ENCODE peak calls at places on chromosomes 6 and 20, in seven cellular contexts. V is MCF 10A, Z is coronary artery, C is Calu3, L is GM12865, K is endodermal cell, Q is HFFc6. P is an unnamed sample.

GRCh38 chr20:63846128-63846771 is 15.0 kb upstream of the ABHD16B start:
- DNase-seq in Z (no peak), V (peak), Q (peak), C (no peak), K (peak), L (no peak), P (no peak)

GRCh38 chr20:63895886-63896135 is 885 bp downstream of the DNAJC5 start:
- DNase-seq in V (peak), K (no peak), L (no peak), Q (no peak), Z (no peak), C (no peak), P (peak)

GRCh38 chr6:47146426-47147174 is 104.5 kb upstream of the ADGRF1 start:
- DNase-seq in V (peak), Z (no peak), Q (peak), C (no peak), K (peak), L (no peak), P (peak)

GRCh38 chr6:71386215-71386614 is 97.6 kb downstream of the OGFRL1 start:
- DNase-seq in Z (no peak), L (no peak), Q (no peak), V (no peak), C (no peak), K (no peak), P (peak)

GRCh38 chr6:168939771-168940170 is 313.9 kb downstream of the THBS2 start:
- DNase-seq in C (no peak), Q (no peak), L (no peak), Z (no peak), V (no peak), K (no peak), P (no peak)

GRCh38 chr6:157989541-157990289 is 8.1 kb downstream of the SYNJ2 start:
- DNase-seq in C (peak), Z (no peak), Q (peak), L (no peak), K (peak), V (peak), P (peak)

GRCh38 chr6:109465772-109466171 is 10.2 kb upstream of the MICAL1 start:
- DNase-seq in L (no peak), V (no peak), Q (no peak), K (no peak), Z (no peak), C (no peak), P (no peak)

GRCh38 chr20:57703013-57703412 is 6.8 kb downstream of the PMEPA1 start:
- DNase-seq in V (no peak), Q (no peak), Z (no peak), C (no peak), L (no peak), K (no peak), P (no peak)

GRCh38 chr20:10469599-10469998 is 34.5 kb downstream of the SLX4IP start:
- DNase-seq in V (peak), K (peak), Q (peak), Z (peak), L (peak), C (peak), P (peak)

GRCh38 chr6:156778615-156779205 is 1.5 kb downstream of the ARID1B start:
- DNase-seq in V (peak), Z (no peak), C (peak), K (peak), Q (peak), L (peak), P (peak)

GRCh38 chr6:28764014-28764723 is 159.6 kb downstream of the TRIM27 start:
- DNase-seq in C (no peak), K (peak), V (peak), Q (no peak), Z (no peak), L (no peak), P (no peak)

GRCh38 chr6:38177885-38178583 is 358.5 kb downstream of the ZFAND3 start:
- DNase-seq in L (no peak), C (no peak), K (peak), Q (no peak), Z (no peak), V (no peak), P (no peak)
- TF ChIP-seq CTCF in L (no peak), C (no peak), K (no peak), Q (no peak), Z (no peak), V (no peak), P (no peak)

DNA sequence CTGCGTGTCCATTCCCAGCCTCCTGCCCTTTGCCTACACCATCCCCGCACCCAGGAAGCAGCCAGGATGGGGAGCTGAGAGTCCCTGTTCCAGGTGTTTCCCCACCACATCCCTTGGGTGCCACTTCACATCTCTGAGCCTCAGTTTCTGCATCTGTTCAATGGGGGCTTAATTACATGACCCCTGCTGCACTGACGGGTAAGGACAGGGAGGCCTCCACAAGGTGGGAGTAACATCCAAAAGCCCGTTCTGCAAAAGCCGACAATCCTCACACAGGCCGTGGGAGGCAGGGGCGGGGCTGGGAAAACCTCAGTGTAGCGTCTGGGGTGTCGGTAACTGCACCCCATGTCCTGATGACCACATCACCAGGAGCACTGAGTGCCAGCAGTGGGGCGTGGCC is 41.3 kb downstream of the GRM4 start:
- DNase-seq in Z (no peak), V (no peak), K (no peak), L (no peak), Q (no peak), C (no peak), P (no peak)
- TF ChIP-seq CTCF in Z (no peak), V (no peak), K (no peak), L (no peak), Q (no peak), C (no peak), P (no peak)

DNA sequence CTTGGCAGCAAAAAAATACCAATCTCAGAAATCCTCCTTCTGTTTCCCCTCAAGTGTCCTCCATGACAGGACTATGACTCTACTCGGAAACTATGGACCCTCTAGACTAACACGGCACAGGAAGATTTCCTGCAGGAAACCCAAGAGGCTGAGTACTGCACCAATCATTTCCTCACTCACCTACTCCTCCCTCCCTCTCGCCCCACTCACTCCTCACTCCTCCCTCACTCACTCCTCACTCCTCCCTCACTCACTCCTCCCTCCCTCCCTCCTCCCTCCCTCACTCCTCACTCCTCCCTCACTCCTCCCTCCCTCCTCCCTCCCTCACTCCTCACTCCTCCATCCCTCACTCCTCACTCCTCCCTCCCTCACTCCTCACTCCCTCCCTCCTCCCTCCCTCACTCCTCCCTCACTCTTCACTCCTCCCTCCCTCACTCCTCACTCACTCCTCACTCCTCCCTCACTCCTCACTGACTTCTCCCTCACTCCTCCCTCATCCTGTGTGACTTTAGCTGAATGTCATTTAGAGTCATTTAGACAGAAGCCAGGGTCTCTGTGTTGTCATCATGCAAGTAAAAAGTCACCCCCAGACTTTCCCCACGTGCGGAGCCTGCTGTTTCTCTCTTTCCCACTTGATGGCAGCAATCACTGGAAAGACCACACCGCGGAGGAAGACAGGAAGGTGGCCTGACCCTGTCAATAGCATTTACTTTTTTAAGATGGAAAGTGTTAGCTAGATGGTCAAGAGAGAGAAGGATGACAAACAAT is 226.8 kb upstream of the PDE10A start:
- DNase-seq in C (peak), Z (no peak), Q (no peak), V (peak), K (peak), L (peak), P (no peak)
- TF ChIP-seq CTCF in C (peak), Z (no peak), Q (peak), V (peak), K (peak), L (peak), P (no peak)

GRCh38 chr6:11700118-11700718 is 78.4 kb downstream of the ADTRP start:
- DNase-seq in L (peak), V (peak), C (no peak), K (no peak), Z (no peak), Q (peak), P (peak)
- TF ChIP-seq CTCF in L (peak), V (peak), C (no peak), K (peak), Z (no peak), Q (peak), P (peak)

GRCh38 chr6:166236586-166236985 is 68.9 kb upstream of the TBXT start:
- DNase-seq in K (no peak), Z (no peak), C (no peak), L (no peak), V (no peak), Q (no peak), P (no peak)
- TF ChIP-seq CTCF in K (no peak), Z (no peak), C (no peak), L (no peak), V (no peak), Q (no peak), P (no peak)

GRCh38 chr6:150495126-150495525 is 104.6 kb upstream of the PLEKHG1 start:
- DNase-seq in Q (no peak), V (no peak), K (no peak), L (no peak), C (no peak), Z (no peak), P (no peak)
- TF ChIP-seq CTCF in Q (no peak), V (no peak), K (no peak), L (no peak), C (no peak), Z (no peak), P (no peak)

DNA sequence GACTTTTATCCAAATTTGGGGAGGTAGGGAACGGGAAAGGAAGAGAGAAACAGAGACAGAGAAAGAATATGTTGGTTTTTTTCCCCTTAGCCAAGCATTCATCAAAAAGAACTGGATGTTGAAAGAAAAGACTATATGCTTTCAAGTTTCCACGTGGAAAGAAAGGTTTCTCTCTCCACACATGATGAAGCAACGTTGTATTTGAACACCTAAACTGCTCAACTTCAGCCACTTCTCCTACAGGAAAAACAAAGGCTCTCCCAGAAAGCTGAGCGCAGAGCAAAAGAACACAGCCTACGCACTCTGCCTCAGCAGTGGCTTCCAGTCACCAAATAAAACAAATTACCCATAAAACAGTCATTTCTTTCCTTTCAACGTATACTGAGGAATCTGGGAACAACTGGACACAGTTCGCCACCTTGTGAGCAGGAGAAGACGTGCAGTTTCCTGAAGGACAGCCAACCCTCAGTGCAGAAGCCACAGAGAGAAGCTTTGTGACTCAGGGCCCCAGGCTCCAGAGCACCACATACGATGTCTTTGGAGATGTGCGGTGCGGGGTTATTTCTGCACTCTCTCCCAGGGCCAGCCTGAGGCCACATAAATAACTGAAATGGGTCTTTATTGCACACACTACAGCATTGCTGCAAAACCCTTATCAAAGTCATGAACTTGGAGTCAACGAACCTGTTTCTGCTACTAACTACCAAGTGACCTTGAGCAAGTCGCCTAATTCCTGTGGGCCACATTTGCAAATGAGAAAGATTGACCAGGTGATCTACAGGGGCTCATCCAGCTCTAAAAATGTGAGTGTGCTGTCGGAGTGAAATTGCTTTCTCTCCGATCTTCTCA is 10.1 kb downstream of the IL17F start:
- DNase-seq in K (peak), Z (no peak), C (peak), L (peak), Q (peak), V (peak), P (peak)
- TF ChIP-seq CTCF in K (peak), Z (no peak), C (peak), L (peak), Q (peak), V (peak), P (peak)

DNA sequence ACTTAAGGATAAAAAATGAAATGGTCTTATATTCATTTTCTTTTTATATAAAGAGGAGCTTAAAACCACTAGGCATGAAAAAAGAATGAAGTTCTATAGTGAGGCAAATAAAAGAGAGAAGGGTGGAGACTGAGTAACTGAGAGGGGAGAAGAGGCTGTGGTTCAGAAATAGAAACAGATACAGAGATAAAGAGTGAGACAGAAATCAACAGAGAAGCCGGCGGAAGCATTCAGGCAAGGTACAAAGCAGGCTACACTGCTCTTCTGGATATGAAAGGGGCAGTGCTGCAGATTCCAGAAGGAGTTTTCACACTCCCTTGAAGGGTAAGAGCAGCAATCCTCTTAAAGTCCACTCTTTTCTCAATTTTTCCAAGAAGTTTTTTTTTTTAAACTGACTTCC is 29.9 kb downstream of the NFATC2 start:
- DNase-seq in K (no peak), C (no peak), Z (no peak), L (peak), Q (no peak), V (no peak), P (no peak)
- TF ChIP-seq CTCF in K (no peak), C (no peak), Z (no peak), L (no peak), Q (no peak), V (no peak), P (no peak)

GRCh38 chr20:6637160-6637579 is 130.3 kb upstream of the BMP2 start:
- DNase-seq in K (peak), V (no peak), Q (no peak), L (no peak), C (no peak), Z (no peak), P (peak)

GRCh38 chr20:6641012-6641411 is 126.5 kb upstream of the BMP2 start:
- DNase-seq in K (no peak), L (no peak), C (no peak), Z (no peak), V (no peak), Q (no peak), P (no peak)

GRCh38 chr20:6632187-6632586 is 135.3 kb upstream of the BMP2 start:
- DNase-seq in L (peak), V (peak), C (no peak), K (no peak), Z (no peak), Q (no peak), P (peak)

GRCh38 chr20:6635034-6635736 is 132.3 kb upstream of the BMP2 start:
- DNase-seq in C (no peak), K (no peak), L (peak), Z (no peak), V (no peak), Q (no peak), P (peak)

DNA sequence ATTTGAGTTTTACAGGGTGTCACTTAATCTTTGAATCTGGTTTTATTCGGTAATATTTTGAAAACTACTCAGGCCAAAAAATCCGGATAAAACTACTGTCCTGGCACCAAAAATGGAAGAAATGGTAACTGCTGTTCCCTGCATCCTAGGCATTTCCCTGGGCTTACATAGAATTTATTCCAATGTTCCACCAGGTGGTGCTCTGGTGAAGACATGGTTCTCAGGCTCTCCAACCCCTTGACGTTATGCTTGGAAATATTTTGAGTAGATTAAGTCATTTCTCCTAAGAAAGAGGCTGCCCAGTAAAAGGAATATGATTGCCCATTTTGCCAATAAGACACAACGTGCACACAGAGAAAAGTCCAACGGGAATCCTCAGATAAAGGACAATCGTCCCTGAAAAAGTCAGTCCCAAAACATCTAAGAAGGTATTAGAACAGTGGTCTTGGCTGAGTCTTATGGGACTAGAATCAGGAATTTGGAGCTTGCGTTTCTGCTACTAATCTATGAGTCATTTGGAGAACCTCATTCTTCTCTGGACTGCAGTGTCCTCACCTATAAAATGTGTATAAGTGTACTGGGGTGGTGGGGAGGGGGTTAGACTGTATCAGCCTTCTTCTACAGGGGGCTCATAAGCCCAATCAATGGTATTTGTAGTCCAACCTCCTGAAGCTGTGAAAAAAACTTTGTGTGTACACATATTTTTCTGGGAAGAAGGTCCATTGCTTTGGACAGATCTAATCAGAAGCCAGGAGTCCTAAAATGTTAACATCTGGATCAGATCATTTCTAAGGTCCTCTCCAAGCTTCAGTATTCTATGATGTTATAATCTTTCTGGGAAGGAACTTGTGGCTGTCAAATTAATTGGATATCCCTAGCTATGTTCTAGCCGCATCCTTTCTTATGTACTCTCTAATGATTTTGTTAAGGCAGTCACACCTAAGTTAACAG is 131.0 kb upstream of the BMP2 start:
- DNase-seq in Q (no peak), L (peak), K (peak), C (peak), Z (no peak), V (peak), P (peak)
- TF ChIP-seq CTCF in Q (peak), L (no peak), K (peak), C (peak), Z (peak), V (peak), P (peak)

GRCh38 chr6:65637289-65638046 is 69.6 kb downstream of the EYS start:
- DNase-seq in Q (no peak), K (peak), Z (no peak), L (no peak), V (no peak), C (no peak), P (no peak)

GRCh38 chr6:65633516-65633915 is 73.5 kb downstream of the EYS start:
- DNase-seq in Q (no peak), V (peak), K (no peak), L (no peak), C (no peak), Z (no peak), P (no peak)

GRCh38 chr6:65642776-65643175 is 64.2 kb downstream of the EYS start:
- DNase-seq in Q (no peak), V (no peak), C (no peak), K (no peak), Z (no peak), L (no peak), P (no peak)

GRCh38 chr6:65638047-65638831 is 68.8 kb downstream of the EYS start:
- DNase-seq in L (peak), V (peak), Q (no peak), K (peak), Z (no peak), C (no peak), P (no peak)
- TF ChIP-seq CTCF in L (no peak), V (peak), Q (no peak), K (peak), Z (no peak), C (no peak), P (no peak)